ENCODE peak calls at places on chromosomes 6 and 20, in ten cellular contexts. One of them, this sample, is unnamed.

GRCh38 chr6:149852180-149852579 is 12.0 kb downstream of the LRP11 start:
- DNase-seq in fibroblast of pulmonary artery: peak; percentile 84
- DNase-seq in testis: no peak
- DNase-seq in stimulated activated CD4-positive, alpha-beta T cell treated with anti-CD3 and anti-CD28 coated beads, Interleukin-4, amount 100 ng/mL, for 24 hours: no peak
- DNase-seq in left ventricle myocardium inferior: no peak
- DNase-seq in activated CD4-positive, alpha-beta T cell treated with anti-CD3 and anti-CD28 coated beads, Interleukin-2, amount 50 U/mL, for 1 hour: no peak
- DNase-seq in D341Med: no peak
- DNase-seq in NCI-H1105 treated with DMSO at 0.1 percent for 48 hours: no peak
- DNase-seq in CD8-positive, alpha-beta T cell: no peak
- DNase-seq in iris pigment epithelial cell: peak; percentile 93
- DNase-seq in this sample: no peak

GRCh38 chr6:55902796-55903195 is 27.4 kb upstream of the BMP5 start:
- DNase-seq in fibroblast of pulmonary artery: peak; percentile 23
- DNase-seq in testis: no peak
- DNase-seq in stimulated activated CD4-positive, alpha-beta T cell treated with anti-CD3 and anti-CD28 coated beads, Interleukin-4, amount 100 ng/mL, for 24 hours: no peak
- DNase-seq in left ventricle myocardium inferior: no peak
- DNase-seq in activated CD4-positive, alpha-beta T cell treated with anti-CD3 and anti-CD28 coated beads, Interleukin-2, amount 50 U/mL, for 1 hour: no peak
- DNase-seq in D341Med: no peak
- DNase-seq in NCI-H1105 treated with DMSO at 0.1 percent for 48 hours: no peak
- DNase-seq in CD8-positive, alpha-beta T cell: no peak
- DNase-seq in iris pigment epithelial cell: peak; percentile 46
- DNase-seq in this sample: no peak

GRCh38 chr6:5459346-5459745 is 198.0 kb downstream of the FARS2 start:
- DNase-seq in fibroblast of pulmonary artery: no peak
- DNase-seq in testis: no peak
- DNase-seq in stimulated activated CD4-positive, alpha-beta T cell treated with anti-CD3 and anti-CD28 coated beads, Interleukin-4, amount 100 ng/mL, for 24 hours: no peak
- DNase-seq in left ventricle myocardium inferior: no peak
- DNase-seq in activated CD4-positive, alpha-beta T cell treated with anti-CD3 and anti-CD28 coated beads, Interleukin-2, amount 50 U/mL, for 1 hour: no peak
- DNase-seq in D341Med: no peak
- DNase-seq in NCI-H1105 treated with DMSO at 0.1 percent for 48 hours: no peak
- DNase-seq in CD8-positive, alpha-beta T cell: no peak
- DNase-seq in iris pigment epithelial cell: no peak
- DNase-seq in this sample: no peak

GRCh38 chr6:82364087-82365010 is 732 bp downstream of the TPBG start:
- DNase-seq in fibroblast of pulmonary artery: peak; percentile 69
- DNase-seq in testis: peak; percentile 47
- DNase-seq in stimulated activated CD4-positive, alpha-beta T cell treated with anti-CD3 and anti-CD28 coated beads, Interleukin-4, amount 100 ng/mL, for 24 hours: peak; percentile 3
- DNase-seq in left ventricle myocardium inferior: peak; percentile 58
- DNase-seq in activated CD4-positive, alpha-beta T cell treated with anti-CD3 and anti-CD28 coated beads, Interleukin-2, amount 50 U/mL, for 1 hour: no peak
- DNase-seq in D341Med: peak; percentile 64
- DNase-seq in NCI-H1105 treated with DMSO at 0.1 percent for 48 hours: peak; percentile 53
- DNase-seq in CD8-positive, alpha-beta T cell: no peak
- DNase-seq in iris pigment epithelial cell: peak; percentile 68
- DNase-seq in this sample: no peak

GRCh38 chr20:56005389-56005715 is at the start of gene CBLN4:
- DNase-seq in fibroblast of pulmonary artery: no peak
- DNase-seq in testis: no peak
- DNase-seq in stimulated activated CD4-positive, alpha-beta T cell treated with anti-CD3 and anti-CD28 coated beads, Interleukin-4, amount 100 ng/mL, for 24 hours: no peak
- DNase-seq in left ventricle myocardium inferior: no peak
- DNase-seq in activated CD4-positive, alpha-beta T cell treated with anti-CD3 and anti-CD28 coated beads, Interleukin-2, amount 50 U/mL, for 1 hour: no peak
- DNase-seq in D341Med: no peak
- DNase-seq in NCI-H1105 treated with DMSO at 0.1 percent for 48 hours: no peak
- DNase-seq in CD8-positive, alpha-beta T cell: no peak
- DNase-seq in iris pigment epithelial cell: no peak
- DNase-seq in this sample: no peak

GRCh38 chr6:144467153-144467762 is 182.1 kb downstream of the UTRN start:
- DNase-seq in fibroblast of pulmonary artery: no peak
- DNase-seq in testis: no peak
- DNase-seq in stimulated activated CD4-positive, alpha-beta T cell treated with anti-CD3 and anti-CD28 coated beads, Interleukin-4, amount 100 ng/mL, for 24 hours: no peak
- DNase-seq in left ventricle myocardium inferior: no peak
- DNase-seq in activated CD4-positive, alpha-beta T cell treated with anti-CD3 and anti-CD28 coated beads, Interleukin-2, amount 50 U/mL, for 1 hour: no peak
- DNase-seq in D341Med: no peak
- DNase-seq in NCI-H1105 treated with DMSO at 0.1 percent for 48 hours: no peak
- DNase-seq in CD8-positive, alpha-beta T cell: no peak
- DNase-seq in iris pigment epithelial cell: no peak
- DNase-seq in this sample: no peak

GRCh38 chr6:158817298-158818007 is 1.7 kb downstream of the EZR start:
- DNase-seq in fibroblast of pulmonary artery: no peak
- DNase-seq in testis: peak; percentile 88
- DNase-seq in stimulated activated CD4-positive, alpha-beta T cell treated with anti-CD3 and anti-CD28 coated beads, Interleukin-4, amount 100 ng/mL, for 24 hours: no peak
- DNase-seq in left ventricle myocardium inferior: peak; percentile 57
- DNase-seq in activated CD4-positive, alpha-beta T cell treated with anti-CD3 and anti-CD28 coated beads, Interleukin-2, amount 50 U/mL, for 1 hour: peak; percentile 33
- DNase-seq in D341Med: peak; percentile 51
- DNase-seq in NCI-H1105 treated with DMSO at 0.1 percent for 48 hours: peak; percentile 71
- DNase-seq in CD8-positive, alpha-beta T cell: no peak
- DNase-seq in iris pigment epithelial cell: peak; percentile 57
- DNase-seq in this sample: peak; percentile 33

GRCh38 chr6:160141001-160141726 is 19.5 kb downstream of the SLC22A1 start:
- DNase-seq in fibroblast of pulmonary artery: peak; percentile 70
- DNase-seq in testis: no peak
- DNase-seq in stimulated activated CD4-positive, alpha-beta T cell treated with anti-CD3 and anti-CD28 coated beads, Interleukin-4, amount 100 ng/mL, for 24 hours: no peak
- DNase-seq in left ventricle myocardium inferior: no peak
- DNase-seq in activated CD4-positive, alpha-beta T cell treated with anti-CD3 and anti-CD28 coated beads, Interleukin-2, amount 50 U/mL, for 1 hour: no peak
- DNase-seq in D341Med: no peak
- DNase-seq in NCI-H1105 treated with DMSO at 0.1 percent for 48 hours: no peak
- DNase-seq in CD8-positive, alpha-beta T cell: no peak
- DNase-seq in iris pigment epithelial cell: peak; percentile 70
- DNase-seq in this sample: no peak

GRCh38 chr6:28648035-28648877 is 122.6 kb downstream of the GPX5 start:
- DNase-seq in fibroblast of pulmonary artery: peak; percentile 80
- DNase-seq in testis: peak; percentile 79
- DNase-seq in stimulated activated CD4-positive, alpha-beta T cell treated with anti-CD3 and anti-CD28 coated beads, Interleukin-4, amount 100 ng/mL, for 24 hours: peak; percentile 72
- DNase-seq in left ventricle myocardium inferior: no peak
- DNase-seq in activated CD4-positive, alpha-beta T cell treated with anti-CD3 and anti-CD28 coated beads, Interleukin-2, amount 50 U/mL, for 1 hour: no peak
- DNase-seq in D341Med: peak; percentile 54
- DNase-seq in NCI-H1105 treated with DMSO at 0.1 percent for 48 hours: peak; percentile 82
- DNase-seq in CD8-positive, alpha-beta T cell: no peak
- DNase-seq in iris pigment epithelial cell: peak; percentile 75
- DNase-seq in this sample: peak; percentile 43

GRCh38 chr6:1242439-1242838 is 69.5 kb upstream of the FOXQ1 start:
- DNase-seq in fibroblast of pulmonary artery: no peak
- DNase-seq in testis: no peak
- DNase-seq in stimulated activated CD4-positive, alpha-beta T cell treated with anti-CD3 and anti-CD28 coated beads, Interleukin-4, amount 100 ng/mL, for 24 hours: no peak
- DNase-seq in left ventricle myocardium inferior: no peak
- DNase-seq in activated CD4-positive, alpha-beta T cell treated with anti-CD3 and anti-CD28 coated beads, Interleukin-2, amount 50 U/mL, for 1 hour: no peak
- DNase-seq in D341Med: no peak
- DNase-seq in NCI-H1105 treated with DMSO at 0.1 percent for 48 hours: no peak
- DNase-seq in CD8-positive, alpha-beta T cell: no peak
- DNase-seq in iris pigment epithelial cell: peak; percentile 33
- DNase-seq in this sample: no peak

GRCh38 chr6:134420638-134421181 is 102.8 kb upstream of the SGK1 start:
- DNase-seq in fibroblast of pulmonary artery: peak; percentile 88
- DNase-seq in testis: no peak
- DNase-seq in stimulated activated CD4-positive, alpha-beta T cell treated with anti-CD3 and anti-CD28 coated beads, Interleukin-4, amount 100 ng/mL, for 24 hours: no peak
- DNase-seq in left ventricle myocardium inferior: no peak
- DNase-seq in activated CD4-positive, alpha-beta T cell treated with anti-CD3 and anti-CD28 coated beads, Interleukin-2, amount 50 U/mL, for 1 hour: no peak
- DNase-seq in D341Med: no peak
- DNase-seq in NCI-H1105 treated with DMSO at 0.1 percent for 48 hours: no peak
- DNase-seq in CD8-positive, alpha-beta T cell: no peak
- DNase-seq in iris pigment epithelial cell: peak; percentile 79
- DNase-seq in this sample: no peak

GRCh38 chr6:91193446-91193845 is 606.6 kb upstream of the MAP3K7 start:
- DNase-seq in fibroblast of pulmonary artery: no peak
- DNase-seq in testis: no peak
- DNase-seq in stimulated activated CD4-positive, alpha-beta T cell treated with anti-CD3 and anti-CD28 coated beads, Interleukin-4, amount 100 ng/mL, for 24 hours: no peak
- DNase-seq in left ventricle myocardium inferior: no peak
- DNase-seq in activated CD4-positive, alpha-beta T cell treated with anti-CD3 and anti-CD28 coated beads, Interleukin-2, amount 50 U/mL, for 1 hour: no peak
- DNase-seq in D341Med: no peak
- DNase-seq in NCI-H1105 treated with DMSO at 0.1 percent for 48 hours: no peak
- DNase-seq in CD8-positive, alpha-beta T cell: no peak
- DNase-seq in iris pigment epithelial cell: no peak
- DNase-seq in this sample: no peak

GRCh38 chr20:4813076-4813838 is 91.5 kb downstream of the PRND start:
- DNase-seq in fibroblast of pulmonary artery: peak; percentile 17
- DNase-seq in testis: peak; percentile 47
- DNase-seq in stimulated activated CD4-positive, alpha-beta T cell treated with anti-CD3 and anti-CD28 coated beads, Interleukin-4, amount 100 ng/mL, for 24 hours: peak; percentile 21
- DNase-seq in left ventricle myocardium inferior: no peak
- DNase-seq in activated CD4-positive, alpha-beta T cell treated with anti-CD3 and anti-CD28 coated beads, Interleukin-2, amount 50 U/mL, for 1 hour: peak; percentile 18
- DNase-seq in D341Med: peak; percentile 24
- DNase-seq in NCI-H1105 treated with DMSO at 0.1 percent for 48 hours: no peak
- DNase-seq in CD8-positive, alpha-beta T cell: no peak
- DNase-seq in iris pigment epithelial cell: no peak
- DNase-seq in this sample: no peak

GRCh38 chr20:60630609-60631008 is 621.5 kb upstream of the CDH4 start:
- DNase-seq in fibroblast of pulmonary artery: no peak
- DNase-seq in testis: no peak
- DNase-seq in stimulated activated CD4-positive, alpha-beta T cell treated with anti-CD3 and anti-CD28 coated beads, Interleukin-4, amount 100 ng/mL, for 24 hours: no peak
- DNase-seq in left ventricle myocardium inferior: no peak
- DNase-seq in activated CD4-positive, alpha-beta T cell treated with anti-CD3 and anti-CD28 coated beads, Interleukin-2, amount 50 U/mL, for 1 hour: no peak
- DNase-seq in D341Med: no peak
- DNase-seq in NCI-H1105 treated with DMSO at 0.1 percent for 48 hours: peak; percentile 99
- DNase-seq in CD8-positive, alpha-beta T cell: no peak
- DNase-seq in iris pigment epithelial cell: no peak
- DNase-seq in this sample: no peak

GRCh38 chr20:21033817-21034216 is 72.3 kb downstream of the LINC00237 start:
- DNase-seq in fibroblast of pulmonary artery: no peak
- DNase-seq in testis: no peak
- DNase-seq in stimulated activated CD4-positive, alpha-beta T cell treated with anti-CD3 and anti-CD28 coated beads, Interleukin-4, amount 100 ng/mL, for 24 hours: no peak
- DNase-seq in left ventricle myocardium inferior: no peak
- DNase-seq in activated CD4-positive, alpha-beta T cell treated with anti-CD3 and anti-CD28 coated beads, Interleukin-2, amount 50 U/mL, for 1 hour: no peak
- DNase-seq in D341Med: no peak
- DNase-seq in NCI-H1105 treated with DMSO at 0.1 percent for 48 hours: no peak
- DNase-seq in CD8-positive, alpha-beta T cell: no peak
- DNase-seq in iris pigment epithelial cell: no peak
- DNase-seq in this sample: no peak

GRCh38 chr6:53862517-53863457 is 68.0 kb downstream of the LRRC1 start:
- DNase-seq in fibroblast of pulmonary artery: peak; percentile 55
- DNase-seq in testis: peak; percentile 40
- DNase-seq in stimulated activated CD4-positive, alpha-beta T cell treated with anti-CD3 and anti-CD28 coated beads, Interleukin-4, amount 100 ng/mL, for 24 hours: no peak
- DNase-seq in left ventricle myocardium inferior: no peak
- DNase-seq in activated CD4-positive, alpha-beta T cell treated with anti-CD3 and anti-CD28 coated beads, Interleukin-2, amount 50 U/mL, for 1 hour: no peak
- DNase-seq in D341Med: no peak
- DNase-seq in NCI-H1105 treated with DMSO at 0.1 percent for 48 hours: no peak
- DNase-seq in CD8-positive, alpha-beta T cell: no peak
- DNase-seq in iris pigment epithelial cell: peak; percentile 56
- DNase-seq in this sample: no peak

GRCh38 chr20:46088409-46089075 is 1.2 kb downstream of the NCOA5 start:
- DNase-seq in fibroblast of pulmonary artery: peak; percentile 11
- DNase-seq in testis: no peak
- DNase-seq in stimulated activated CD4-positive, alpha-beta T cell treated with anti-CD3 and anti-CD28 coated beads, Interleukin-4, amount 100 ng/mL, for 24 hours: no peak
- DNase-seq in left ventricle myocardium inferior: no peak
- DNase-seq in activated CD4-positive, alpha-beta T cell treated with anti-CD3 and anti-CD28 coated beads, Interleukin-2, amount 50 U/mL, for 1 hour: no peak
- DNase-seq in D341Med: no peak
- DNase-seq in NCI-H1105 treated with DMSO at 0.1 percent for 48 hours: peak; percentile 40
- DNase-seq in CD8-positive, alpha-beta T cell: no peak
- DNase-seq in iris pigment epithelial cell: peak; percentile 24
- DNase-seq in this sample: no peak

GRCh38 chr6:168366473-168366872 is 46.9 kb upstream of the DACT2 start:
- DNase-seq in fibroblast of pulmonary artery: no peak
- DNase-seq in testis: no peak
- DNase-seq in stimulated activated CD4-positive, alpha-beta T cell treated with anti-CD3 and anti-CD28 coated beads, Interleukin-4, amount 100 ng/mL, for 24 hours: no peak
- DNase-seq in left ventricle myocardium inferior: no peak
- DNase-seq in activated CD4-positive, alpha-beta T cell treated with anti-CD3 and anti-CD28 coated beads, Interleukin-2, amount 50 U/mL, for 1 hour: no peak
- DNase-seq in D341Med: no peak
- DNase-seq in NCI-H1105 treated with DMSO at 0.1 percent for 48 hours: no peak
- DNase-seq in CD8-positive, alpha-beta T cell: no peak
- DNase-seq in iris pigment epithelial cell: no peak
- DNase-seq in this sample: no peak

GRCh38 chr20:37903317-37904007 is 535 bp downstream of the VSTM2L start:
- DNase-seq in fibroblast of pulmonary artery: no peak
- DNase-seq in testis: no peak
- DNase-seq in stimulated activated CD4-positive, alpha-beta T cell treated with anti-CD3 and anti-CD28 coated beads, Interleukin-4, amount 100 ng/mL, for 24 hours: no peak
- DNase-seq in left ventricle myocardium inferior: no peak
- DNase-seq in activated CD4-positive, alpha-beta T cell treated with anti-CD3 and anti-CD28 coated beads, Interleukin-2, amount 50 U/mL, for 1 hour: no peak
- DNase-seq in D341Med: no peak
- DNase-seq in NCI-H1105 treated with DMSO at 0.1 percent for 48 hours: no peak
- DNase-seq in CD8-positive, alpha-beta T cell: no peak
- DNase-seq in iris pigment epithelial cell: no peak
- DNase-seq in this sample: no peak

GRCh38 chr20:61926796-61927192 is 138.9 kb downstream of the TAF4 start:
- DNase-seq in fibroblast of pulmonary artery: no peak
- DNase-seq in testis: no peak
- DNase-seq in stimulated activated CD4-positive, alpha-beta T cell treated with anti-CD3 and anti-CD28 coated beads, Interleukin-4, amount 100 ng/mL, for 24 hours: no peak
- DNase-seq in left ventricle myocardium inferior: no peak
- DNase-seq in activated CD4-positive, alpha-beta T cell treated with anti-CD3 and anti-CD28 coated beads, Interleukin-2, amount 50 U/mL, for 1 hour: no peak
- DNase-seq in D341Med: no peak
- DNase-seq in NCI-H1105 treated with DMSO at 0.1 percent for 48 hours: no peak
- DNase-seq in CD8-positive, alpha-beta T cell: no peak
- DNase-seq in iris pigment epithelial cell: no peak
- DNase-seq in this sample: no peak

GRCh38 chr20:32870985-32871384 is 12.3 kb downstream of the EFCAB8 start:
- DNase-seq in fibroblast of pulmonary artery: no peak
- DNase-seq in testis: no peak
- DNase-seq in stimulated activated CD4-positive, alpha-beta T cell treated with anti-CD3 and anti-CD28 coated beads, Interleukin-4, amount 100 ng/mL, for 24 hours: no peak
- DNase-seq in left ventricle myocardium inferior: no peak
- DNase-seq in activated CD4-positive, alpha-beta T cell treated with anti-CD3 and anti-CD28 coated beads, Interleukin-2, amount 50 U/mL, for 1 hour: no peak
- DNase-seq in D341Med: no peak
- DNase-seq in NCI-H1105 treated with DMSO at 0.1 percent for 48 hours: no peak
- DNase-seq in CD8-positive, alpha-beta T cell: no peak
- DNase-seq in iris pigment epithelial cell: no peak
- DNase-seq in this sample: no peak

GRCh38 chr20:33694666-33695065 is 8.5 kb upstream of the E2F1 start:
- DNase-seq in fibroblast of pulmonary artery: no peak
- DNase-seq in testis: no peak
- DNase-seq in stimulated activated CD4-positive, alpha-beta T cell treated with anti-CD3 and anti-CD28 coated beads, Interleukin-4, amount 100 ng/mL, for 24 hours: no peak
- DNase-seq in left ventricle myocardium inferior: no peak
- DNase-seq in activated CD4-positive, alpha-beta T cell treated with anti-CD3 and anti-CD28 coated beads, Interleukin-2, amount 50 U/mL, for 1 hour: no peak
- DNase-seq in D341Med: no peak
- DNase-seq in NCI-H1105 treated with DMSO at 0.1 percent for 48 hours: no peak
- DNase-seq in CD8-positive, alpha-beta T cell: no peak
- DNase-seq in iris pigment epithelial cell: no peak
- DNase-seq in this sample: no peak